ENCODE peak calls at places on chromosomes 11 and 22, in ten cellular contexts. One of them, this sample, is unnamed.

GRCh38 chr11:129846508-129847335 is 31.1 kb downstream of the TMEM45B start:
- DNase-seq in WERI-Rb-1: no peak
- DNase-seq in right atrium auricular region: no peak
- DNase-seq in tibial nerve: no peak
- DNase-seq in testis: no peak
- DNase-seq in fibroblast of pulmonary artery: peak
- DNase-seq in neural progenitor cell: no peak
- DNase-seq in CD8-positive, alpha-beta T cell: no peak
- DNase-seq in HFF-Myc: peak
- DNase-seq in mucosa of descending colon: peak
- DNase-seq in this sample: peak

GRCh38 chr11:111764621-111765020 is 1.6 kb downstream of the PPP2R1B start:
- DNase-seq in WERI-Rb-1: no peak
- DNase-seq in right atrium auricular region: no peak
- DNase-seq in tibial nerve: no peak
- DNase-seq in testis: peak
- DNase-seq in fibroblast of pulmonary artery: no peak
- DNase-seq in neural progenitor cell: no peak
- DNase-seq in CD8-positive, alpha-beta T cell: no peak
- DNase-seq in HFF-Myc: no peak
- DNase-seq in mucosa of descending colon: no peak
- DNase-seq in this sample: peak

GRCh38 chr11:133191931-133192330 is 340.4 kb downstream of the OPCML start:
- DNase-seq in WERI-Rb-1: no peak
- DNase-seq in right atrium auricular region: no peak
- DNase-seq in tibial nerve: no peak
- DNase-seq in testis: no peak
- DNase-seq in fibroblast of pulmonary artery: no peak
- DNase-seq in neural progenitor cell: no peak
- DNase-seq in CD8-positive, alpha-beta T cell: no peak
- DNase-seq in HFF-Myc: no peak
- DNase-seq in mucosa of descending colon: no peak
- DNase-seq in this sample: no peak

GRCh38 chr22:35629406-35630234 is 12.5 kb upstream of the MB start:
- DNase-seq in WERI-Rb-1: no peak
- DNase-seq in right atrium auricular region: peak
- DNase-seq in tibial nerve: peak
- DNase-seq in testis: peak
- DNase-seq in fibroblast of pulmonary artery: peak
- DNase-seq in neural progenitor cell: no peak
- DNase-seq in CD8-positive, alpha-beta T cell: no peak
- DNase-seq in HFF-Myc: peak
- DNase-seq in mucosa of descending colon: peak
- DNase-seq in this sample: peak

GRCh38 chr11:115527534-115528125 is 23.4 kb upstream of the CADM1 start:
- DNase-seq in WERI-Rb-1: peak
- DNase-seq in right atrium auricular region: no peak
- DNase-seq in tibial nerve: no peak
- DNase-seq in testis: no peak
- DNase-seq in fibroblast of pulmonary artery: no peak
- DNase-seq in neural progenitor cell: peak
- DNase-seq in CD8-positive, alpha-beta T cell: no peak
- DNase-seq in HFF-Myc: no peak
- DNase-seq in mucosa of descending colon: peak
- DNase-seq in this sample: no peak

GRCh38 chr11:60717956-60718355 is 6.6 kb upstream of the MS4A18 start:
- DNase-seq in WERI-Rb-1: no peak
- DNase-seq in right atrium auricular region: no peak
- DNase-seq in tibial nerve: no peak
- DNase-seq in testis: no peak
- DNase-seq in fibroblast of pulmonary artery: no peak
- DNase-seq in neural progenitor cell: no peak
- DNase-seq in CD8-positive, alpha-beta T cell: no peak
- DNase-seq in HFF-Myc: no peak
- DNase-seq in mucosa of descending colon: no peak
- DNase-seq in this sample: no peak

GRCh38 chr22:31036671-31037550 is 44.2 kb upstream of the SMTN start:
- DNase-seq in WERI-Rb-1: no peak
- DNase-seq in right atrium auricular region: no peak
- DNase-seq in tibial nerve: no peak
- DNase-seq in testis: no peak
- DNase-seq in fibroblast of pulmonary artery: no peak
- DNase-seq in neural progenitor cell: no peak
- DNase-seq in CD8-positive, alpha-beta T cell: no peak
- DNase-seq in HFF-Myc: peak
- DNase-seq in mucosa of descending colon: peak
- DNase-seq in this sample: peak

GRCh38 chr11:14617241-14618027 is 26.2 kb upstream of the PDE3B start:
- DNase-seq in WERI-Rb-1: no peak
- DNase-seq in right atrium auricular region: no peak
- DNase-seq in tibial nerve: no peak
- DNase-seq in testis: no peak
- DNase-seq in fibroblast of pulmonary artery: no peak
- DNase-seq in neural progenitor cell: no peak
- DNase-seq in CD8-positive, alpha-beta T cell: no peak
- DNase-seq in HFF-Myc: no peak
- DNase-seq in mucosa of descending colon: no peak
- DNase-seq in this sample: no peak

GRCh38 chr22:27504360-27504759 is 297.2 kb downstream of the MN1 start:
- DNase-seq in WERI-Rb-1: no peak
- DNase-seq in right atrium auricular region: no peak
- DNase-seq in tibial nerve: no peak
- DNase-seq in testis: no peak
- DNase-seq in fibroblast of pulmonary artery: no peak
- DNase-seq in neural progenitor cell: no peak
- DNase-seq in CD8-positive, alpha-beta T cell: no peak
- DNase-seq in HFF-Myc: no peak
- DNase-seq in mucosa of descending colon: no peak
- DNase-seq in this sample: no peak

GRCh38 chr11:83655996-83656395 is 369.8 kb upstream of the CCDC90B start:
- DNase-seq in WERI-Rb-1: no peak
- DNase-seq in right atrium auricular region: no peak
- DNase-seq in tibial nerve: no peak
- DNase-seq in testis: no peak
- DNase-seq in fibroblast of pulmonary artery: no peak
- DNase-seq in neural progenitor cell: no peak
- DNase-seq in CD8-positive, alpha-beta T cell: no peak
- DNase-seq in HFF-Myc: no peak
- DNase-seq in mucosa of descending colon: no peak
- DNase-seq in this sample: no peak

GRCh38 chr11:72347691-72348090 is 86.6 kb downstream of the CLPB start:
- DNase-seq in WERI-Rb-1: no peak
- DNase-seq in right atrium auricular region: no peak
- DNase-seq in tibial nerve: no peak
- DNase-seq in testis: no peak
- DNase-seq in fibroblast of pulmonary artery: no peak
- DNase-seq in neural progenitor cell: no peak
- DNase-seq in CD8-positive, alpha-beta T cell: no peak
- DNase-seq in HFF-Myc: no peak
- DNase-seq in mucosa of descending colon: no peak
- DNase-seq in this sample: no peak

GRCh38 chr11:35087648-35088047 is 51.3 kb upstream of the CD44 start:
- DNase-seq in WERI-Rb-1: no peak
- DNase-seq in right atrium auricular region: no peak
- DNase-seq in tibial nerve: no peak
- DNase-seq in testis: no peak
- DNase-seq in fibroblast of pulmonary artery: peak
- DNase-seq in neural progenitor cell: no peak
- DNase-seq in CD8-positive, alpha-beta T cell: no peak
- DNase-seq in HFF-Myc: no peak
- DNase-seq in mucosa of descending colon: peak
- DNase-seq in this sample: no peak

DNA sequence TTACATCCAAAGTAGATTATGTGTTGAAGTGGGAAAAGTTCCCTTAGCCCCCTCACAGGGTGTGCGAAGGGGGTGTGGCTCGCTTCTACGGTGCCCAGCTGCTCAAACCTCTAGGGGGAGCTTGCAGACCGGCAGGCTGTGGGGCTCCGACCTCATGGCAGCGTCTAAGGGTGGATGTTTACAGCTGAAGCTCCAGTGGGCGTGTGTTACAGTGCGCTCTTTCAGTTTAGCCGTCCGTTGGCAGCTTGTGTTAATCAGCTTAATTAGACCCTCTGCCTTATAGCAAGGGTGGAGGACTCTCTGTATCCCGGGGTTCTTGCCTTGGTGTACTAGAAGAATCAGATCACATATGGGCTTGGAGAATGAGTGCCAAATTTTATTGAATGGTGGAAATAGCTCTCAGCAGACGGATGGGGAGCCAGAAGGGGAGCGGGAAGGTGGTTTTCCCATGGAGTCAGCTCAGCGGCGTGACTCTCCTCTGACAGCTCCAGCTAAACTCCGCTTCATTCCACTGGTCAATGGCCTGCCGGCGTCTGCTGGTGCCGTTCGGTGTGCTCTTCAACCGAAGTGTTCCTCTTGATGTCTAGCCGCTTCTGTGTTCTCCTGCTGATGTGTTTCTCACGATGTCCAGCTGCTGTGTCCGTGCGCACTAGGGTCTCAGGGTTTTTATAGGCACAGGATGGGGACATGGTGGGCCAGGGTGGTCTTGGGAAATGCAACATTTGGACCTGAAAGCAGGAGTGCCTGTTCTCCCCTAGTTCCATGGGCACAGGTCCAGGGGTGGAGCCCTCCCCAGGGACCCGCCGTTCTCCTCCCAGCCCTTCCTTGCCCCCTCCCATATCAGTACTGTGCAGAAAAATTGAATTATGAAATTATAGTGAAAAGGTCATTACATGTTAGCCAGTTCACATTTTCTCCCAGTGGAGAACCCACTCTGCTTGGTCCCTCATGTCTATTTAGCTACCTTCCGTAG is 28.6 kb upstream of the OR10G7 start:
- DNase-seq in WERI-Rb-1: peak
- DNase-seq in right atrium auricular region: no peak
- DNase-seq in tibial nerve: no peak
- DNase-seq in testis: peak
- DNase-seq in fibroblast of pulmonary artery: peak
- DNase-seq in neural progenitor cell: peak
- DNase-seq in CD8-positive, alpha-beta T cell: no peak
- DNase-seq in HFF-Myc: peak
- DNase-seq in mucosa of descending colon: peak
- DNase-seq in this sample: peak
- H3K4me3 ChIP-seq in WERI-Rb-1: peak
- H3K4me3 ChIP-seq in right atrium auricular region: peak
- H3K4me3 ChIP-seq in tibial nerve: no peak
- H3K4me3 ChIP-seq in testis: no peak
- H3K4me3 ChIP-seq in fibroblast of pulmonary artery: peak
- H3K4me3 ChIP-seq in neural progenitor cell: no peak
- H3K4me3 ChIP-seq in CD8-positive, alpha-beta T cell: no peak
- H3K4me3 ChIP-seq in HFF-Myc: peak
- H3K4me3 ChIP-seq in mucosa of descending colon: no peak
- H3K4me3 ChIP-seq in this sample: peak

GRCh38 chr11:66868726-66869291 is 11.9 kb downstream of the LRFN4 start:
- DNase-seq in WERI-Rb-1: peak
- DNase-seq in right atrium auricular region: no peak
- DNase-seq in tibial nerve: no peak
- DNase-seq in testis: no peak
- DNase-seq in fibroblast of pulmonary artery: no peak
- DNase-seq in neural progenitor cell: peak
- DNase-seq in CD8-positive, alpha-beta T cell: peak
- DNase-seq in HFF-Myc: no peak
- DNase-seq in mucosa of descending colon: peak
- DNase-seq in this sample: no peak
- TF ChIP-seq CTCF in WERI-Rb-1: peak
- TF ChIP-seq CTCF in right atrium auricular region: no peak
- TF ChIP-seq CTCF in tibial nerve: no peak
- TF ChIP-seq CTCF in testis: no peak
- TF ChIP-seq CTCF in fibroblast of pulmonary artery: no peak
- TF ChIP-seq CTCF in neural progenitor cell: peak
- TF ChIP-seq CTCF in CD8-positive, alpha-beta T cell: peak
- TF ChIP-seq CTCF in HFF-Myc: peak
- TF ChIP-seq CTCF in mucosa of descending colon: peak
- TF ChIP-seq CTCF in this sample: no peak

DNA sequence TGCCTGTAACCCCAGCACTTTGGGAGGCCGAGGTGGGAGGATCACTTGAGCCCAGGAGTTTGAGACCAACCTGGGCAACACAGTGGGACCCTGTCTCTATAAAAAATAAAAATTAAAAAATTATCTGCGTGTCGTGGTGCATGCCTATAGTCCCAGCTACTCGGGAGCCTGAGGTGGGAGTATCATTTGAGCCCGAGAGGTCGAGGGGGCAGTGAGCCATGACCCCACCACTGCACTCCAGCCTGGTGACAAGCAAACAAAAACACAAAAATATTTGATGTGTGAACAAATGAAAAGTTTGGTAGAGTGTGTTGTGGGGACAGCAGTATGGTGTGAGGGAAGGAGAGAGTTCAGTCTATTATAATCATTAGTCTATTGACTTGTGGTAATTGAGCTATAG is 90.8 kb upstream of the PARVA start:
- DNase-seq in WERI-Rb-1: no peak
- DNase-seq in right atrium auricular region: peak
- DNase-seq in tibial nerve: peak
- DNase-seq in testis: no peak
- DNase-seq in fibroblast of pulmonary artery: no peak
- DNase-seq in neural progenitor cell: no peak
- DNase-seq in CD8-positive, alpha-beta T cell: no peak
- DNase-seq in HFF-Myc: no peak
- DNase-seq in mucosa of descending colon: no peak
- DNase-seq in this sample: no peak
- H3K4me3 ChIP-seq in WERI-Rb-1: no peak
- H3K4me3 ChIP-seq in right atrium auricular region: no peak
- H3K4me3 ChIP-seq in tibial nerve: no peak
- H3K4me3 ChIP-seq in testis: no peak
- H3K4me3 ChIP-seq in fibroblast of pulmonary artery: no peak
- H3K4me3 ChIP-seq in neural progenitor cell: no peak
- H3K4me3 ChIP-seq in CD8-positive, alpha-beta T cell: no peak
- H3K4me3 ChIP-seq in HFF-Myc: no peak
- H3K4me3 ChIP-seq in mucosa of descending colon: no peak
- H3K4me3 ChIP-seq in this sample: peak

DNA sequence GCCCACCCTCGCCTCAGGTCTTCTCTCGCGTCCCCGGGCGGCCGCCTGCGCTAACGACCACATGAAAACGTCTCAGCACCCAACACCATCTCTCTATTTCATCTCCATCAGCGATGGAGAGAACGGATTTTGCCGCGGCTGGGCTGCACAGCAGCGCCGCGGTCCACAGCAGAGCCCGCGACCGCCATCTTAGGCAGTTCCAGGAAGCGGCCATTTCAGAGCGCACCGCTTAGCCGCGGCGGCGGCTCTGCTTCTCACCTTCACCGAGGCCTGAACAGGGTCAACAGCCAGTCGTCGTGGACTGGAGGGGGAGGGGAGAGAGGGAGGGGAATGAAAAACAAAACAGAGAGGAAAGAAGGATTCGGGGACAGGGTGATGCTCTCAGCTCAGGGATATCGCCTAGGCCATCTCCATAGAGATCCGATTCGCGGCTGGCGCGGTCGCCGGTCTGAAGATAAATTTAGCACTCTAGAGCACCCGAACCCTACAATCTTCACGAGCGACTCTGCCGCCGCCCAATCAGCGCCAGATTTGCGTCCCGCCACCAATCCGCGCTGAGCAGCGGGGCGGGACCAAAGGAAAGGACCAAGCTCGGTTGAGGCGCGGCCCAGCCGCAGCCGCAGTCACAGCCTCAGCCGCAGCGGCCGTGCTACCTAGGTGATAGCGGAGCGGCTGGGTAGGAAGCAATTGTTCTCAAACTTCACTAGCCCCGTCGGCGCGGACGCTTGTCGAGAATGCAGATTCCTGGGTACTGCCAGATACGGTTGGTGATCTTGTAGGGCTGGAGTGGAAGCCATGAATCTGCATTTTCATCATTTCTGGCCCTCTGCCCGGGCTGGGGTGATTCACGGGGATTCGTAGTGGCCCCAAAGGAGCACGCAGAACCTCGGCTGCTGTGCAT is at the start of gene ZBED5:
- DNase-seq in WERI-Rb-1: peak
- DNase-seq in right atrium auricular region: peak
- DNase-seq in tibial nerve: peak
- DNase-seq in testis: peak
- DNase-seq in fibroblast of pulmonary artery: peak
- DNase-seq in neural progenitor cell: peak
- DNase-seq in CD8-positive, alpha-beta T cell: peak
- DNase-seq in HFF-Myc: peak
- DNase-seq in mucosa of descending colon: peak
- DNase-seq in this sample: peak
- TF ChIP-seq CTCF in WERI-Rb-1: peak
- TF ChIP-seq CTCF in right atrium auricular region: no peak
- TF ChIP-seq CTCF in tibial nerve: peak
- TF ChIP-seq CTCF in testis: no peak
- TF ChIP-seq CTCF in fibroblast of pulmonary artery: no peak
- TF ChIP-seq CTCF in neural progenitor cell: peak
- TF ChIP-seq CTCF in CD8-positive, alpha-beta T cell: no peak
- TF ChIP-seq CTCF in HFF-Myc: no peak
- TF ChIP-seq CTCF in mucosa of descending colon: no peak
- TF ChIP-seq CTCF in this sample: peak

This sample was measured in AG09309.